ENCODE peak calls at places on chromosomes 12 and 14, in ten cellular contexts. F, H, U, B, X, D, Z, I, E and J are unnamed samples. For H3K4me1, the result is how much of the 10 kb centered on the place peaks cover.

GRCh38 chr12:114479831-114480230 is 73.9 kb upstream of the TBX5 start:
- DNase-seq in F (no peak), H (no peak), U (no peak), B (no peak), X (no peak), D (peak), Z (no peak), I (no peak), E (no peak), J (no peak)

GRCh38 chr14:55921516-55921915 is 196.7 kb upstream of the PELI2 start:
- DNase-seq in F (no peak), H (no peak), U (no peak), B (no peak), X (no peak), D (no peak), Z (no peak), I (no peak), E (no peak), J (no peak)

GRCh38 chr14:72792051-72792788 is 101.7 kb downstream of the DPF3 start:
- DNase-seq in F (peak), H (no peak), U (no peak), B (peak), X (no peak), D (no peak), Z (no peak), I (no peak), E (peak), J (peak)

GRCh38 chr12:124536613-124537012 is 30.8 kb downstream of the NCOR2 start:
- DNase-seq in F (no peak), H (no peak), U (no peak), B (no peak), X (no peak), D (no peak), Z (no peak), I (no peak), E (peak), J (no peak)

GRCh38 chr14:32711103-32711680 is 227.5 kb upstream of the NPAS3 start:
- DNase-seq in F (no peak), H (no peak), U (no peak), B (peak), X (no peak), D (peak), Z (peak), I (peak), E (peak), J (no peak)

GRCh38 chr14:48936352-48936751 is 649.8 kb downstream of the RPS29 start:
- DNase-seq in F (no peak), H (no peak), U (no peak), B (no peak), X (no peak), D (peak), Z (no peak), I (no peak), E (peak), J (no peak)

GRCh38 chr12:71639341-71639760 is 24.3 kb downstream of the ZFC3H1 start:
- DNase-seq in F (no peak), H (no peak), U (no peak), B (no peak), X (no peak), D (no peak), Z (no peak), I (no peak), E (no peak), J (no peak)

GRCh38 chr12:15151141-15152091 is 69.8 kb downstream of the RERG start:
- DNase-seq in F (no peak), H (no peak), U (no peak), B (peak), X (no peak), D (peak), Z (no peak), I (no peak), E (no peak), J (no peak)

GRCh38 chr14:92942576-92942975 is 19.6 kb downstream of the CHGA start:
- DNase-seq in F (no peak), H (no peak), U (no peak), B (no peak), X (no peak), D (no peak), Z (no peak), I (no peak), E (no peak), J (no peak)

GRCh38 chr14:20873370-20874177 is 17.6 kb upstream of the RNASE3 start:
- DNase-seq in F (peak), H (peak), U (no peak), B (peak), X (peak), D (peak), Z (peak), I (no peak), E (peak), J (peak)

GRCh38 chr14:33809456-33809855 is 141.4 kb downstream of the EGLN3 start:
- DNase-seq in F (no peak), H (no peak), U (no peak), B (no peak), X (no peak), D (no peak), Z (no peak), I (no peak), E (no peak), J (no peak)

GRCh38 chr12:123617144-123617543 is 15.2 kb downstream of the DDX55 start:
- DNase-seq in F (no peak), H (no peak), U (no peak), B (no peak), X (no peak), D (no peak), Z (no peak), I (no peak), E (no peak), J (no peak)

GRCh38 chr12:116687888-116688287 is 50.0 kb downstream of the SPRING1 start:
- DNase-seq in F (peak), H (peak), U (no peak), B (peak), X (peak), D (peak), Z (peak), I (no peak), E (no peak), J (peak)

GRCh38 chr14:79573486-79573885 is 637.8 kb downstream of the DIO2 start:
- DNase-seq in F (no peak), H (no peak), U (no peak), B (no peak), X (no peak), D (peak), Z (no peak), I (no peak), E (peak), J (no peak)

GRCh38 chr14:63726499-63726898 is 1.4 kb downstream of the SGPP1 start:
- DNase-seq in F (no peak), H (no peak), U (no peak), B (no peak), X (no peak), D (no peak), Z (no peak), I (no peak), E (no peak), J (no peak)

GRCh38 chr14:101177301-101178055 is 274.0 kb upstream of the RTL1 start:
- DNase-seq in F (no peak), H (no peak), U (no peak), B (no peak), X (no peak), D (no peak), Z (no peak), I (no peak), E (no peak), J (no peak)

GRCh38 chr12:121849660-121850059 is 9.0 kb downstream of the HPD start:
- DNase-seq in F (no peak), H (no peak), U (no peak), B (no peak), X (no peak), D (no peak), Z (no peak), I (no peak), E (no peak), J (no peak)

GRCh38 chr12:718756-719138 is 33.6 kb upstream of the WNK1 start:
- DNase-seq in F (no peak), H (no peak), U (no peak), B (no peak), X (no peak), D (no peak), Z (no peak), I (no peak), E (no peak), J (no peak)

GRCh38 chr12:88960213-88960878 is 380.1 kb upstream of the KITLG start:
- DNase-seq in F (no peak), H (no peak), U (no peak), B (no peak), X (no peak), D (peak), Z (no peak), I (no peak), E (peak), J (no peak)

DNA sequence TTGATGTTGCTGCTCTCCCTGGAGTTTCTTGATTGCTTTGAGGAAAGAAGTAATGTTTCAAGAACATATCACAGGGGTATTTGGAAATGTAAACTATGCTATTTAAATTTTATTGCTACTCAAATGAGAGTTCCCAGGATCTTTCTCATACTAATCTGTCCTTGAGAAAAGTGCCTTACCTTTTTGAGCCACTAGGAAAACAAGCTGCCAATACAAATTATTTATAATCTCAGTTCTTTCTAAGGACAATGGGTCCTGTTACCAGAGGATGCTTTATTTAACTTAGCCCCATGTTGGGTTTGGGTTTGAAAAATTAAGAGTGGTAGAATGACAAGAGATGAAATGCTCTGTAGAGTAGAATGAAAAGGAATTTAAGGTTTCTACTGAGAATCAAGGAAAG is 258.2 kb upstream of the PRKD1 start:
- DNase-seq in F (no peak), H (no peak), U (no peak), B (no peak), X (no peak), D (no peak), Z (no peak), I (no peak), E (no peak), J (no peak)
- TF ChIP-seq CTCF in F (no peak), H (no peak), U (no peak), B (no peak), X (no peak), D (no peak), Z (no peak), I (no peak), E (no peak), J (no peak)

GRCh38 chr12:95518976-95519375 is 32.3 kb downstream of the USP44 start:
- DNase-seq in F (no peak), H (no peak), U (no peak), B (no peak), X (no peak), D (no peak), Z (no peak), I (no peak), E (no peak), J (no peak)
- H3K4me1 ChIP-seq in F (under half), H (under half), U (under half), B (under half), X (under half), D (under half), Z (under half), I (under half), E (under half), J (under half)

GRCh38 chr12:47801904-47802246 is 17.8 kb downstream of the HDAC7 start:
- DNase-seq in F (no peak), H (no peak), U (no peak), B (no peak), X (no peak), D (no peak), Z (no peak), I (no peak), E (no peak), J (no peak)

GRCh38 chr12:47804177-47804576 is 15.5 kb downstream of the HDAC7 start:
- DNase-seq in F (no peak), H (no peak), U (no peak), B (no peak), X (no peak), D (no peak), Z (no peak), I (no peak), E (no peak), J (peak)

GRCh38 chr12:47802312-47802711 is 17.4 kb downstream of the HDAC7 start:
- DNase-seq in F (no peak), H (no peak), U (no peak), B (no peak), X (no peak), D (no peak), Z (no peak), I (no peak), E (no peak), J (no peak)

GRCh38 chr12:47801170-47801903 is 18.4 kb downstream of the HDAC7 start:
- DNase-seq in F (no peak), H (no peak), U (no peak), B (peak), X (no peak), D (no peak), Z (no peak), I (no peak), E (no peak), J (peak)

GRCh38 chr12:47803196-47803875 is 16.4 kb downstream of the HDAC7 start:
- DNase-seq in F (no peak), H (no peak), U (no peak), B (no peak), X (no peak), D (no peak), Z (no peak), I (no peak), E (no peak), J (no peak)
- H3K27ac ChIP-seq in F (peak), H (no peak), U (no peak), B (peak), X (peak), D (peak), Z (peak), I (no peak), E (no peak), J (peak)

GRCh38 chr12:33223956-33224355 is 215.7 kb downstream of the SYT10 start:
- DNase-seq in F (no peak), H (no peak), U (peak), B (no peak), X (no peak), D (no peak), Z (no peak), I (no peak), E (no peak), J (no peak)

GRCh38 chr12:33222357-33222756 is 217.3 kb downstream of the SYT10 start:
- DNase-seq in F (no peak), H (no peak), U (no peak), B (no peak), X (no peak), D (no peak), Z (no peak), I (no peak), E (no peak), J (no peak)

GRCh38 chr12:33226671-33227070 is 212.9 kb downstream of the SYT10 start:
- DNase-seq in F (no peak), H (no peak), U (no peak), B (no peak), X (no peak), D (no peak), Z (no peak), I (no peak), E (no peak), J (no peak)
- TF ChIP-seq CTCF in F (no peak), H (no peak), U (no peak), B (no peak), X (no peak), D (no peak), Z (no peak), I (no peak), E (no peak), J (no peak)

GRCh38 chr12:131351319-131352028 is 359.4 kb upstream of the SFSWAP start:
- DNase-seq in F (no peak), H (no peak), U (no peak), B (no peak), X (no peak), D (no peak), Z (no peak), I (no peak), E (no peak), J (no peak)

GRCh38 chr12:131348226-131349010 is 362.5 kb upstream of the SFSWAP start:
- DNase-seq in F (no peak), H (no peak), U (no peak), B (no peak), X (no peak), D (no peak), Z (no peak), I (no peak), E (no peak), J (no peak)

GRCh38 chr12:131350943-131351318 is 360.0 kb upstream of the SFSWAP start:
- DNase-seq in F (no peak), H (no peak), U (no peak), B (no peak), X (no peak), D (no peak), Z (no peak), I (no peak), E (no peak), J (no peak)

GRCh38 chr12:131347732-131348131 is 363.2 kb upstream of the SFSWAP start:
- DNase-seq in F (no peak), H (no peak), U (no peak), B (no peak), X (no peak), D (no peak), Z (no peak), I (no peak), E (no peak), J (no peak)

DNA sequence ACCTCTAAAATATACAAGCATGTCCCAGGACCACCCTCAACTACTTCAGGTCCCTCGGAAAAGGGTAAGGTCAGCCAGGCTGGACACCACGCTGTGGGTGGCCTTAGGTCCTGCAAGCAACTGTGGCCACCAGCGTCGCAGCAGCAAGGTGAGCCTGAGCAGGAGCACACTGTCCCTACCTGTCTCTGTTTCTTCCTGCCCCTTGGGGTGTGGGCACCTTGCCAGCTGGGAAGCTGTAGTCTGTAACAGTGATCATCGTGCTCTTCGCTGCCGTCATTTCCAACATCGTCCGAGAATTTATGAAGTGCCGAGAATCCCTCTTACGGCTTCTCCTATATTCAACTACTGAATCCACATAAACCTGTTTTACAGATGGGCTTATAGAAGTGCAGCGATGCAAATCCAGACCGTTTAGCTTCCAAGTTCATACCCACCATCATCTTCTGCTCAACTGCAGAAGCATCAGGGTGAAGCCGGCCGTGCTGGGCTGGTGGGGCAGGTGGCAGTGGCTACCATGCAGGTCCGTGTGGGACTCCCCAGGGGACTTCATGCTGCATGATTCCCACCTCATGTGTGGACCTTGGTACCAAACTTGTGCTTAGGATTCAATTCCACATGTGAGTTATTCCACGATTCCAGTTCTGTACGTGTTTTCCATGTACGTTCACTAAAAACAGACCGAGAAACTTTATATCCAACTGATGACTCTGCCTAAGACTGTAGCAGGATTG is 361.3 kb upstream of the SFSWAP start:
- DNase-seq in F (no peak), H (no peak), U (no peak), B (no peak), X (no peak), D (no peak), Z (no peak), I (no peak), E (no peak), J (no peak)
- H3K4me1 ChIP-seq in F (under half), H (under half), U (under half), B (under half), X (under half), D (under half), Z (under half), I (under half), E (under half), J (under half)

GRCh38 chr14:99206053-99206452 is 65.9 kb downstream of the BCL11B start:
- DNase-seq in F (no peak), H (no peak), U (no peak), B (no peak), X (no peak), D (no peak), Z (no peak), I (no peak), E (no peak), J (no peak)
- H3K27ac ChIP-seq in F (no peak), H (peak), U (no peak), B (no peak), X (no peak), D (no peak), Z (no peak), I (no peak), E (no peak), J (no peak)

GRCh38 chr12:92619026-92619425 is 83.8 kb upstream of the PLEKHG7 start:
- DNase-seq in F (no peak), H (no peak), U (no peak), B (no peak), X (no peak), D (no peak), Z (no peak), I (no peak), E (no peak), J (no peak)
- TF ChIP-seq CTCF in F (no peak), H (no peak), U (no peak), B (no peak), X (no peak), D (no peak), Z (no peak), I (no peak), E (no peak), J (no peak)

GRCh38 chr12:52992699-52993557 is 13.3 kb upstream of the EIF4B start:
- DNase-seq in F (no peak), H (no peak), U (peak), B (peak), X (peak), D (peak), Z (peak), I (no peak), E (peak), J (no peak)
- H3K4me1 ChIP-seq in F (under half), H (under half), U (under half), B (under half), X (under half), D (under half), Z (under half), I (under half), E (under half), J (under half)

GRCh38 chr12:10891937-10892336 is 7.9 kb upstream of the PRH1 start:
- DNase-seq in F (no peak), H (no peak), U (no peak), B (no peak), X (peak), D (no peak), Z (peak), I (no peak), E (no peak), J (no peak)
- H3K27ac ChIP-seq in F (no peak), H (no peak), U (no peak), B (no peak), X (no peak), D (no peak), Z (no peak), I (no peak), E (no peak), J (no peak)